ENCODE peak calls at places on chromosome 20, in six cellular contexts. One of them, this sample, is unnamed.

GRCh38 chr20:35461620-35462019 is 6.2 kb downstream of the CEP250 start:
- DNase-seq in CD4-positive, alpha-beta T cell: no peak
- DNase-seq in NCI-H1092: no peak
- DNase-seq in stimulated activated CD8-positive, alpha-beta memory T cell treated with anti-CD3 and anti-CD28 coated beads, Interleukin-4, amount 100 ng/mL, for 1 hour: no peak
- DNase-seq in heart right ventricle: no peak
- DNase-seq in AG20443: no peak
- DNase-seq in this sample: no peak

GRCh38 chr20:52937701-52938100 is 34.5 kb upstream of the TSHZ2 start:
- DNase-seq in CD4-positive, alpha-beta T cell: no peak
- DNase-seq in NCI-H1092: no peak
- DNase-seq in stimulated activated CD8-positive, alpha-beta memory T cell treated with anti-CD3 and anti-CD28 coated beads, Interleukin-4, amount 100 ng/mL, for 1 hour: no peak
- DNase-seq in heart right ventricle: no peak
- DNase-seq in AG20443: peak
- DNase-seq in this sample: no peak

GRCh38 chr20:49345538-49345937 is 67.7 kb upstream of the ZNFX1 start:
- DNase-seq in CD4-positive, alpha-beta T cell: no peak
- DNase-seq in NCI-H1092: no peak
- DNase-seq in stimulated activated CD8-positive, alpha-beta memory T cell treated with anti-CD3 and anti-CD28 coated beads, Interleukin-4, amount 100 ng/mL, for 1 hour: no peak
- DNase-seq in heart right ventricle: no peak
- DNase-seq in AG20443: peak
- DNase-seq in this sample: no peak

GRCh38 chr20:5080384-5080877 is 39.3 kb downstream of the PCNA start:
- DNase-seq in CD4-positive, alpha-beta T cell: no peak
- DNase-seq in NCI-H1092: no peak
- DNase-seq in stimulated activated CD8-positive, alpha-beta memory T cell treated with anti-CD3 and anti-CD28 coated beads, Interleukin-4, amount 100 ng/mL, for 1 hour: no peak
- DNase-seq in heart right ventricle: peak
- DNase-seq in AG20443: peak
- DNase-seq in this sample: no peak

GRCh38 chr20:46207031-46207549 is 89.0 kb downstream of the CD40 start:
- DNase-seq in CD4-positive, alpha-beta T cell: no peak
- DNase-seq in NCI-H1092: no peak
- DNase-seq in stimulated activated CD8-positive, alpha-beta memory T cell treated with anti-CD3 and anti-CD28 coated beads, Interleukin-4, amount 100 ng/mL, for 1 hour: no peak
- DNase-seq in heart right ventricle: no peak
- DNase-seq in AG20443: peak
- DNase-seq in this sample: no peak

GRCh38 chr20:54111460-54111859 is 41.1 kb upstream of the BCAS1 start:
- DNase-seq in CD4-positive, alpha-beta T cell: no peak
- DNase-seq in NCI-H1092: no peak
- DNase-seq in stimulated activated CD8-positive, alpha-beta memory T cell treated with anti-CD3 and anti-CD28 coated beads, Interleukin-4, amount 100 ng/mL, for 1 hour: no peak
- DNase-seq in heart right ventricle: no peak
- DNase-seq in AG20443: no peak
- DNase-seq in this sample: no peak

GRCh38 chr20:19566226-19566960 is 191.7 kb upstream of the RIN2 start:
- DNase-seq in CD4-positive, alpha-beta T cell: no peak
- DNase-seq in NCI-H1092: no peak
- DNase-seq in stimulated activated CD8-positive, alpha-beta memory T cell treated with anti-CD3 and anti-CD28 coated beads, Interleukin-4, amount 100 ng/mL, for 1 hour: no peak
- DNase-seq in heart right ventricle: no peak
- DNase-seq in AG20443: no peak
- DNase-seq in this sample: no peak

GRCh38 chr20:46688151-46689081 is 828 bp downstream of the TP53RK start:
- DNase-seq in CD4-positive, alpha-beta T cell: no peak
- DNase-seq in NCI-H1092: no peak
- DNase-seq in stimulated activated CD8-positive, alpha-beta memory T cell treated with anti-CD3 and anti-CD28 coated beads, Interleukin-4, amount 100 ng/mL, for 1 hour: no peak
- DNase-seq in heart right ventricle: no peak
- DNase-seq in AG20443: no peak
- DNase-seq in this sample: no peak

GRCh38 chr20:17835240-17835940 is 133.2 kb downstream of the SNX5 start:
- DNase-seq in CD4-positive, alpha-beta T cell: no peak
- DNase-seq in NCI-H1092: no peak
- DNase-seq in stimulated activated CD8-positive, alpha-beta memory T cell treated with anti-CD3 and anti-CD28 coated beads, Interleukin-4, amount 100 ng/mL, for 1 hour: no peak
- DNase-seq in heart right ventricle: peak
- DNase-seq in AG20443: peak
- DNase-seq in this sample: no peak

GRCh38 chr20:36826556-36827244 is 49.2 kb upstream of the TLDC2 start:
- DNase-seq in CD4-positive, alpha-beta T cell: no peak
- DNase-seq in NCI-H1092: no peak
- DNase-seq in stimulated activated CD8-positive, alpha-beta memory T cell treated with anti-CD3 and anti-CD28 coated beads, Interleukin-4, amount 100 ng/mL, for 1 hour: no peak
- DNase-seq in heart right ventricle: no peak
- DNase-seq in AG20443: no peak
- DNase-seq in this sample: no peak

GRCh38 chr20:4154958-4155411 is 139.6 kb upstream of the RNF24 start:
- DNase-seq in CD4-positive, alpha-beta T cell: no peak
- DNase-seq in NCI-H1092: no peak
- DNase-seq in stimulated activated CD8-positive, alpha-beta memory T cell treated with anti-CD3 and anti-CD28 coated beads, Interleukin-4, amount 100 ng/mL, for 1 hour: no peak
- DNase-seq in heart right ventricle: no peak
- DNase-seq in AG20443: no peak
- DNase-seq in this sample: no peak

GRCh38 chr20:36591854-36592641 is 13.5 kb upstream of the RAB5IF start:
- DNase-seq in CD4-positive, alpha-beta T cell: no peak
- DNase-seq in NCI-H1092: no peak
- DNase-seq in stimulated activated CD8-positive, alpha-beta memory T cell treated with anti-CD3 and anti-CD28 coated beads, Interleukin-4, amount 100 ng/mL, for 1 hour: no peak
- DNase-seq in heart right ventricle: no peak
- DNase-seq in AG20443: peak
- DNase-seq in this sample: no peak